ENCODE peak calls at places on chromosome X, in ten cellular contexts. J is mammary epithelial cell; B is stimulated activated naive CD8-positive, alpha-beta T cell treated with anti-CD3 and anti-CD28 coated beads, Interleukin-15, Interleukin-2, amounts not matched to agents 100 U/mL and 50 U/mL, for 24 hours; P is HS-27A; D is islet precursor cell; X is RCC 7860; R is activated B cell treated with CpG ODN at 0.5 μM for 24 hours; L is NCI-H2081; K is kidney glomerular epithelial cell; N is stimulated activated naive CD4-positive, alpha-beta T cell. A is an unnamed sample.

GRCh38 chrX:38247051-38247450 is 26.4 kb upstream of the SRPX start:
- DNase-seq in P (no peak), L (no peak), X (no peak), R (no peak), K (no peak), D (no peak), B (no peak), J (no peak), N (no peak), A (no peak)

GRCh38 chrX:20364238-20364637 is 97.5 kb upstream of the RPS6KA3 start:
- DNase-seq in D (no peak), N (no peak), R (no peak), P (no peak), K (no peak), J (no peak), X (no peak), L (no peak), B (no peak), A (no peak)

GRCh38 chrX:57353472-57354132 is 67.1 kb downstream of the FAAH2 start:
- DNase-seq in K (no peak), N (no peak), X (no peak), P (no peak), D (no peak), J (no peak), R (no peak), B (no peak), L (no peak), A (no peak)

GRCh38 chrX:115268421-115268820 is 21.1 kb upstream of the LUZP4 start:
- DNase-seq in J (no peak), D (no peak), R (no peak), N (no peak), B (no peak), K (no peak), P (no peak), L (no peak), X (no peak), A (no peak)

GRCh38 chrX:151176351-151176750 is at the start of gene GPR50:
- DNase-seq in X (no peak), P (no peak), J (no peak), K (no peak), L (no peak), N (no peak), D (no peak), B (no peak), R (no peak), A (no peak)

GRCh38 chrX:44344194-44344593 is 722 bp upstream of the EFHC2 start:
- DNase-seq in P (no peak), J (no peak), X (no peak), K (no peak), N (peak; percentile 44), R (peak; percentile 16), L (no peak), D (no peak), B (peak; percentile 53), A (no peak)

GRCh38 chrX:23662853-23663252 is 4.4 kb upstream of the PRDX4 start:
- DNase-seq in N (no peak), P (no peak), D (no peak), R (no peak), K (no peak), X (no peak), L (no peak), J (peak; percentile 13), B (no peak), A (no peak)

GRCh38 chrX:47607091-47607490 is 12.6 kb downstream of the SYN1 start:
- DNase-seq in K (no peak), X (no peak), P (no peak), D (no peak), B (no peak), R (no peak), J (no peak), L (no peak), N (no peak), A (no peak)

GRCh38 chrX:1488141-1488540 is 35.4 kb upstream of the ASMTL start:
- DNase-seq in N (no peak), L (no peak), D (peak; percentile 33), X (no peak), K (no peak), P (no peak), B (no peak), R (no peak), J (no peak), A (no peak)

A was measured in chondrocyte.